ENCODE peak calls at places on chromosomes 13 and 19, in four cellular contexts. S, Y, U and F are unnamed samples.

GRCh38 chr19:50383307-50383851 is 768 bp upstream of the POLD1 start:
- DNase-seq in S (no peak), Y (no peak), U (no peak), F (no peak)

GRCh38 chr13:113457510-113457909 is 4.2 kb upstream of the ADPRHL1 start:
- DNase-seq in S (peak; percentile 42), Y (no peak), U (no peak), F (no peak)

GRCh38 chr19:6711605-6712004 is 8.8 kb downstream of the C3 start:
- DNase-seq in S (no peak), Y (no peak), U (no peak), F (no peak)

GRCh38 chr19:35264281-35265125 is 4.3 kb upstream of the USF2 start:
- DNase-seq in S (no peak), Y (no peak), U (no peak), F (no peak)

GRCh38 chr13:109156181-109156935 is 526.9 kb downstream of the MYO16 start:
- DNase-seq in S (no peak), Y (no peak), U (no peak), F (no peak)

GRCh38 chr13:91546865-91547264 is 148.4 kb downstream of the GPC5 start:
- DNase-seq in S (no peak), Y (no peak), U (no peak), F (no peak)

GRCh38 chr13:109868583-109869311 is 82.4 kb upstream of the IRS2 start:
- DNase-seq in S (no peak), Y (no peak), U (no peak), F (no peak)

GRCh38 chr13:42041017-42041683 is 7.3 kb upstream of the DGKH start:
- DNase-seq in S (no peak), Y (peak; percentile 68), U (no peak), F (peak; percentile 58)

GRCh38 chr13:27411393-27411792 is 13.0 kb upstream of the GTF3A start:
- DNase-seq in S (no peak), Y (no peak), U (no peak), F (no peak)

GRCh38 chr19:46602392-46603194 is 1.5 kb downstream of the CALM3 start:
- DNase-seq in S (no peak), Y (peak; percentile 41), U (no peak), F (no peak)

GRCh38 chr13:66154354-66154753 is 1075.8 kb downstream of the PCDH9 start:
- DNase-seq in S (no peak), Y (no peak), U (no peak), F (no peak)

GRCh38 chr19:21699197-21699596 is 68.2 kb downstream of the ZNF100 start:
- DNase-seq in S (no peak), Y (no peak), U (no peak), F (no peak)

GRCh38 chr13:105817011-105817410 is 718.5 kb downstream of the EFNB2 start:
- DNase-seq in S (no peak), Y (no peak), U (no peak), F (no peak)

GRCh38 chr13:75760182-75760981 is 124.3 kb downstream of the LMO7 start:
- DNase-seq in S (no peak), Y (no peak), U (no peak), F (no peak)
- TF ChIP-seq CTCF in S (no peak), Y (no peak), U (no peak), F (no peak)

DNA sequence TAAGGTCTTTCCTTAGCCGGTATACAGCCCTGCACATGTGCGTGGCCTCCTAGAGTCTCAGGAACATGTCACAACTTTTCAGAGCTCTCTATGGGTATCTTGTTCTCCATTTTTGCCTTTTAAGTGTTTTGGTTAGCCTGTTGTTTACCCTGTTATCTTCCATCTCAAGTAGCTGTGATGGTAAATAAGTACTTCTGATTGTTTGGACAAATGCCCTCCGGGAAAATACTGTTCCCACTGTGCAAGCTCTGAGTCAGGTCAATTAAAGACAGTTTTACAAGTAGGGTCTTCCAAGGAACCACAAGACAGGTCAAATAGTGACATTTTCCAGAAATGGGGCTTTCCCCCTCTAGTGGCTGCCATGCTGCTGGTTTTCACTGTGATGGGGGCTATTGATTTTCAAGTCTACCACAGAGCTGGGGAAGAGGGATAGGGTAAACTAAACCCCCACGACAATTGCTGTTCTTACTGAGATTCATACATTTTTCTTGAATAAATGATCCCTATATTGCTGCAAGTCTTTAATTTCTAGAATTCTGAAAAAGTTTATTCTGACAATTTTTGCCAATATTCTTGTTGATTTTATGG is 109.5 kb downstream of the TM9SF2 start:
- DNase-seq in S (no peak), Y (no peak), U (no peak), F (no peak)
- TF ChIP-seq CTCF in S (no peak), Y (no peak), U (no peak), F (no peak)

GRCh38 chr19:49272204-49272603 is 52.8 kb downstream of the SLC6A16 start:
- DNase-seq in S (peak; percentile 64), Y (no peak), U (no peak), F (no peak)

DNA sequence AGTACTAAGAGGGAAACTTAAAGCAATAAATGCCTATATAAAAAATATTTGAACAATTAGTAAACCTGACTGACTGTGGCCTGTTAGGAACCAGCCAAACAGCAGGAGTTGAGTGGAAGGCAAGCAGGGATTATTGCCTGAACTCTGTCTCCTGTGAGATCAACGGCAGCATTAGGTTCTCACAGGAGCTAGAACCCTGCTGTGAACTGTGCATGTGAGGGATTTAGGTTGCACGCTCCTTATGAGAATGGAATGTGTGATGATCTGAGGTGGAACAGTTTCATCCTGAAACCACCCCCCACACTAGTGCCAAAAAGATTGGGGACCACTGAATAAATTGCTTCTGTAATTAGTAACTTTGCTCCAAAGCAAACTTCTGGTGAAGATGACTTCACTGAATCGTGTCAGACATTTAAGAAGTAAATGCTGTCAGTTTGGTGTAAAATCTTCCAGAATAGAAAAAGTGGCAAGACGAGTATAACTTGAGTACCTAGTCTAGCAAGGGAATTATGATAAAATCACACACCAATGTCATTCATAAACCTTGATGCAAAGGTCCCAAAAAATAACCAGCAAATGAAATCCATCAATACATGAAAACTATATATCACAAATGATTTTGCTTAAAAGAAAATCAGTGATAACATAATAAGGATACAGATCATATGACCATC is 53.8 kb downstream of the SLC6A16 start:
- DNase-seq in S (no peak), Y (no peak), U (no peak), F (no peak)
- TF ChIP-seq CTCF in S (no peak), Y (no peak), U (no peak), F (no peak)

GRCh38 chr19:18062043-18062442 is 24.7 kb downstream of the IL12RB1 start:
- DNase-seq in S (no peak), Y (no peak), U (no peak), F (no peak)

GRCh38 chr19:18059902-18060301 is 26.8 kb downstream of the IL12RB1 start:
- DNase-seq in S (no peak), Y (no peak), U (no peak), F (no peak)

GRCh38 chr19:18060472-18060871 is 26.3 kb downstream of the IL12RB1 start:
- DNase-seq in S (no peak), Y (no peak), U (no peak), F (no peak)

GRCh38 chr19:18065173-18065495 is 21.6 kb downstream of the IL12RB1 start:
- DNase-seq in S (no peak), Y (no peak), U (no peak), F (no peak)

DNA sequence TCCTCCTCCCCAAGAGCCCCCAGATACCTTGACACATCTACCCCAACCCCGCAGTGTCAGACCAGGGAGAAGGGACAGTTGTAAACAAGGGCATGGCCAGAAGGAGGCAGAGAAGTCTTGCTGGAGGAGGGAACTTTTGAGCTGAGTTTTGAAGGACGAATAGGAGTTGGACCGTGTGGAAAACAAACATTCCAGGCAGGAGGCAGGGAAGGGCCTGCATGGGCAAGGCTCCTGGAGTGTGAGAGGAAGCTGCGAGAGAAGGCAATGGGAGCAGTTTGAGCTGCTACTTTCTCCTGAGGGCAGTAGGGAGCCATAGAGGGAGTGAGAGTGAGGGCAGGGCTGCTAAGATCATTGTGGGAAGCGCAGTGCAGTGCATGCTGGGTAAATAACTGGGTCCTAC is 23.3 kb downstream of the IL12RB1 start:
- DNase-seq in S (no peak), Y (peak; percentile 33), U (no peak), F (peak; percentile 36)
- TF ChIP-seq CTCF in S (no peak), Y (peak; percentile 22), U (no peak), F (no peak)